ENCODE peak calls at places on chromosomes 2 and 18, in four cellular contexts. C is prostate gland, Z is GM12878, W is stomach. N is an unnamed sample.

GRCh38 chr2:205763708-205764501 is 81.6 kb downstream of the NRP2 start:
- DNase-seq in C (no peak), Z (no peak), W (peak; percentile 50), N (no peak)

GRCh38 chr18:45373286-45373880 is 241.9 kb upstream of the SLC14A2 start:
- DNase-seq in C (no peak), Z (no peak), W (no peak), N (no peak)

GRCh38 chr2:43950383-43951008 is 45.3 kb downstream of the LRPPRC start:
- DNase-seq in C (peak; percentile 12), Z (no peak), W (no peak), N (no peak)

GRCh38 chr18:62690416-62690815 is 24.9 kb upstream of the PHLPP1 start:
- DNase-seq in C (no peak), Z (no peak), W (no peak), N (no peak)

GRCh38 chr2:238161291-238162051 is 2.7 kb downstream of the ERFE start:
- DNase-seq in C (no peak), Z (no peak), W (no peak), N (no peak)

GRCh38 chr2:111883661-111884591 is at the start of gene ANAPC1:
- DNase-seq in C (peak; percentile 82), Z (peak; percentile 67), W (peak; percentile 83), N (peak; percentile 96)

GRCh38 chr2:111101592-111101991 is 19.1 kb upstream of the BCL2L11 start:
- DNase-seq in C (no peak), Z (no peak), W (no peak), N (no peak)

GRCh38 chr2:134207589-134208209 is 46.2 kb upstream of the MGAT5 start:
- DNase-seq in C (peak; percentile 29), Z (no peak), W (peak; percentile 65), N (no peak)

GRCh38 chr18:22084547-22084946 is 84.8 kb upstream of the GATA6 start:
- DNase-seq in C (no peak), Z (no peak), W (peak; percentile 83), N (no peak)

GRCh38 chr2:1230155-1230893 is 182.9 kb upstream of the TPO start:
- DNase-seq in C (no peak), Z (no peak), W (no peak), N (no peak)

GRCh38 chr2:8614646-8615045 is 67.2 kb upstream of the ID2 start:
- DNase-seq in C (no peak), Z (no peak), W (no peak), N (no peak)

GRCh38 chr2:102872388-102872787 is 110.6 kb downstream of the TMEM182 start:
- DNase-seq in C (no peak), Z (no peak), W (no peak), N (no peak)

GRCh38 chr18:68172842-68173549 is 541.9 kb downstream of the TMX3 start:
- DNase-seq in C (no peak), Z (no peak), W (no peak), N (no peak)

GRCh38 chr2:3387011-3387410 is 7.5 kb downstream of the TRAPPC12 start:
- DNase-seq in C (no peak), Z (no peak), W (no peak), N (no peak)

GRCh38 chr18:48785091-48785614 is 165.6 kb downstream of the SMAD7 start:
- DNase-seq in C (no peak), Z (peak; percentile 94), W (no peak), N (peak; percentile 48)

GRCh38 chr2:112257575-112257974 is 2.7 kb upstream of the ZC3H8 start:
- DNase-seq in C (no peak), Z (no peak), W (no peak), N (no peak)

GRCh38 chr2:69770193-69770702 is 28.3 kb downstream of the ANXA4 start:
- DNase-seq in C (peak; percentile 37), Z (no peak), W (no peak), N (no peak)

GRCh38 chr2:191901031-191901430 is 54.1 kb upstream of the CAVIN2 start:
- DNase-seq in C (no peak), Z (no peak), W (no peak), N (no peak)

GRCh38 chr2:26316041-26316440 is 29.9 kb upstream of the SELENOI start:
- DNase-seq in C (no peak), Z (no peak), W (no peak), N (no peak)

GRCh38 chr18:50594931-50595330 is 35.0 kb downstream of the MAPK4 start:
- DNase-seq in C (no peak), Z (no peak), W (no peak), N (no peak)

GRCh38 chr2:43129676-43130547 is 96.5 kb downstream of the ZFP36L2 start:
- DNase-seq in C (no peak), Z (no peak), W (peak; percentile 44), N (peak; percentile 52)

GRCh38 chr2:71995067-71995665 is 152.5 kb downstream of the CYP26B1 start:
- DNase-seq in C (no peak), Z (no peak), W (no peak), N (no peak)

GRCh38 chr2:180990794-180991193 is 10.4 kb downstream of the UBE2E3 start:
- DNase-seq in C (no peak), Z (no peak), W (no peak), N (no peak)

GRCh38 chr2:24272161-24272802 is 88.1 kb downstream of the ITSN2 start:
- DNase-seq in C (no peak), Z (no peak), W (no peak), N (no peak)

GRCh38 chr2:39606585-39606984 is 59.1 kb upstream of the TMEM178A start:
- DNase-seq in C (no peak), Z (no peak), W (no peak), N (no peak)

GRCh38 chr2:68726608-68727367 is 7.8 kb upstream of the ARHGAP25 start:
- DNase-seq in C (no peak), Z (peak; percentile 68), W (peak; percentile 41), N (peak; percentile 63)

GRCh38 chr2:85792783-85793441 is 39.1 kb downstream of the ATOH8 start:
- DNase-seq in C (no peak), Z (no peak), W (no peak), N (peak; percentile 60)

GRCh38 chr2:98455494-98455976 is 10.9 kb downstream of the INPP4A start:
- DNase-seq in C (no peak), Z (peak; percentile 68), W (no peak), N (no peak)

GRCh38 chr2:85778646-85779364 is 25.0 kb downstream of the ATOH8 start:
- DNase-seq in C (no peak), Z (no peak), W (no peak), N (no peak)

GRCh38 chr2:23688486-23689130 is 238.3 kb downstream of the ATAD2B start:
- DNase-seq in C (no peak), Z (no peak), W (no peak), N (no peak)

GRCh38 chr2:41958775-41959174 is 89.0 kb upstream of the PKDCC start:
- DNase-seq in C (no peak), Z (no peak), W (no peak), N (no peak)
- H3K27me3 ChIP-seq in C (no peaks in the 10 kb centered on the region), Z (no peaks in the 10 kb centered on the region), W (no peaks in the 10 kb centered on the region), N (no peaks in the 10 kb centered on the region)

GRCh38 chr2:144382848-144383247 is 137.1 kb downstream of the ZEB2 start:
- DNase-seq in C (no peak), Z (peak; percentile 80), W (no peak), N (peak; percentile 34)
- TF ChIP-seq POLR2AphosphoS5 in C (no peak), Z (no peak), W (peak; percentile 43), N (peak; percentile 40)

GRCh38 chr18:57427429-57428181 is 7.6 kb upstream of the ONECUT2 start:
- DNase-seq in C (no peak), Z (no peak), W (no peak), N (peak; percentile 78)

GRCh38 chr18:57429607-57430165 is 5.5 kb upstream of the ONECUT2 start:
- DNase-seq in C (no peak), Z (no peak), W (no peak), N (no peak)

GRCh38 chr18:57430166-57430958 is 4.8 kb upstream of the ONECUT2 start:
- DNase-seq in C (no peak), Z (no peak), W (no peak), N (no peak)

GRCh38 chr18:57426187-57426586 is 9.0 kb upstream of the ONECUT2 start:
- DNase-seq in C (no peak), Z (no peak), W (no peak), N (no peak)

DNA sequence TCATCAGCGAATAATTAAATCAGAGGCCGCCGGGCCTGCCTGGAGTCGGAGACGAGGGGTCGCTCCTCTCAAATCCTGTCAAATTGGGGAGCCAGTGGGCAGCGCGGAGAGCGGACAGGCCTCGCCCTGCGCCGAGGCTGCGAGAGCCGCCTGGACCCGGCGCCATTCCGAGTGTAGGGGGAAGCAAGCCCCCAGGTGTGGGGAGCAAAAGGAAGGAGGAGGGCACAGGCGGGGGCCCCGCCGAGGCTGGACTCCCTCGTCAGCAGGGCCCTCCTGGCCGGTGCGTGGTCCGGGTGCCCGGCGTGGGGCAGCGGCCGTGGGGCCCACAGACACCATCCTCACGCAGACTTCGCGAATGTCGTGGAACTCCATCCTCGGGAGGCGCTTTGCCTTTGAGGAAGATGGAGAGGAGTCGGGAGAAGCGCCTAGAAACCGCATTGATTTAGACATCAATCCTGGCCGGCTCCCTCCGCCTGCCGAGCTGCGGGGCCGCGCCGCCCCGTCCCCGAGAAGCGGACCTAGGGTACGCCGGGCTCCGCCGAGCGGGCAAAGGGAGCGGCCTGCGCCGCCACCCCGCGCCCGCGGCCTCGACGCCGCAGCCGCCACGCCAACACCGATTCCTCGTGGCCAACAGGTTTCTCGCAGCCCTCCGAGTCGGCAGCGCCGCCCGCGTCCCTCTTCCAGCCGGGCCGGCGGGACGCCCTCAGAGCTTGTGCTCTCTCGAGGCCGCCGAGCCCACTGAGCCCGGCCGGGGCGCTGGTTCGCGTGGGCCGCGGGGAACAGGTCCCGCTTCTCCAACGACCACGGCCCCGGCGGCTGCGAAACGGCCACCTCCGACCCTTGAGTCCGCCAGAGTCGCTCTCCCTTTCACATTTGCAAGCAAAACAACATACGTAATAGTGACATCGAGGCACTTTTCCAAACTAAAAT is 6.7 kb upstream of the ONECUT2 start:
- DNase-seq in C (no peak), Z (no peak), W (no peak), N (no peak)
- H3K27me3 ChIP-seq in C (peaks cover 31% of the 10 kb centered on the region), Z (no peaks in the 10 kb centered on the region), W (peaks cover 35% of the 10 kb centered on the region), N (no peaks in the 10 kb centered on the region)

GRCh38 chr2:217356795-217357194 is 496.9 kb upstream of the TNP1 start:
- DNase-seq in C (no peak), Z (no peak), W (no peak), N (no peak)
- TF ChIP-seq POLR2AphosphoS5 in C (no peak), Z (no peak), W (no peak), N (no peak)

DNA sequence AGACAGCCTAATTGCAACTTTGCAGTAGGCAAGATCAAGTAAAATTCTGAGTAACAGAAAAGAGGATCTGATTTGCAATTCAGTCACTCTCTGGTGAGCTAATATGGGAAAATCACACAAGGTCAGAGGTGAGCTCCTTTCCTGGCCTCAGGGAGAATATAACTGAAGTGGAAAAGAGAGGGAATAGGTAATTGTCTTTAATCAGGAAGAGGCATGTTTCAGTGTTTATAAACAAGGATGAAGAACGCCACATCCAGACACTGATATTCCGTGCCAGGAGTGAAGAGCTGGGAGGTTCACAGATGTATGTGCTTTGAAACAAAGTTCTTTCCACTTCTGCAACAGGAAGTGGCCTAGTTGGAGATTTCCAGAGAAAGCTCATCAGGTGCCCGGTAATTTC is 127.1 kb downstream of the ETAA1 start:
- DNase-seq in C (no peak), Z (no peak), W (no peak), N (no peak)
- H3K27me3 ChIP-seq in C (no peaks in the 10 kb centered on the region), Z (no peaks in the 10 kb centered on the region), W (no peaks in the 10 kb centered on the region), N (no peaks in the 10 kb centered on the region)